ENCODE peak calls at places on chromosome 16, in ten cellular contexts. A, N, V, L, O, Q, H, X, K and I are unnamed samples.

GRCh38 chr16:31491778-31492418 is 9.0 kb downstream of the SLC5A2 start:
- DNase-seq in A (no peak), N (no peak), V (no peak), L (no peak), O (no peak), Q (no peak), H (no peak), X (no peak), K (no peak), I (no peak)

GRCh38 chr16:21301168-21301894 is 23.2 kb upstream of the CRYM start:
- DNase-seq in A (peak), N (peak), V (peak), L (no peak), O (peak), Q (peak), H (peak), X (peak), K (peak), I (peak)

GRCh38 chr16:60310836-60311445 is 1576.8 kb upstream of the GOT2 start:
- DNase-seq in A (no peak), N (no peak), V (no peak), L (no peak), O (no peak), Q (no peak), H (no peak), X (no peak), K (no peak), I (no peak)

GRCh38 chr16:67844441-67844840 is 2.3 kb upstream of the NUTF2 start:
- DNase-seq in A (no peak), N (no peak), V (no peak), L (no peak), O (no peak), Q (peak), H (no peak), X (no peak), K (no peak), I (peak)

GRCh38 chr16:28975158-28975603 is 603 bp downstream of the SPNS1 start:
- DNase-seq in A (no peak), N (no peak), V (no peak), L (no peak), O (no peak), Q (peak), H (no peak), X (no peak), K (no peak), I (peak)

GRCh38 chr16:48158296-48158695 is 2.5 kb upstream of the ABCC12 start:
- DNase-seq in A (no peak), N (no peak), V (no peak), L (peak), O (peak), Q (peak), H (no peak), X (no peak), K (peak), I (peak)

GRCh38 chr16:13909872-13910303 is 10.1 kb upstream of the ERCC4 start:
- DNase-seq in A (no peak), N (no peak), V (no peak), L (peak), O (peak), Q (peak), H (peak), X (no peak), K (no peak), I (no peak)

GRCh38 chr16:11200523-11201063 is 55.4 kb downstream of the SOCS1 start:
- DNase-seq in A (no peak), N (no peak), V (no peak), L (no peak), O (no peak), Q (no peak), H (no peak), X (no peak), K (no peak), I (no peak)

GRCh38 chr16:23155445-23156049 is 6.3 kb upstream of the USP31 start:
- DNase-seq in A (no peak), N (no peak), V (no peak), L (no peak), O (no peak), Q (no peak), H (peak), X (no peak), K (no peak), I (no peak)

GRCh38 chr16:89924298-89924924 is 1.3 kb downstream of the TUBB3 start:
- DNase-seq in A (no peak), N (peak), V (no peak), L (no peak), O (no peak), Q (peak), H (no peak), X (no peak), K (no peak), I (no peak)

GRCh38 chr16:19175492-19176262 is 7.6 kb downstream of the SYT17 start:
- DNase-seq in A (no peak), N (no peak), V (no peak), L (no peak), O (no peak), Q (no peak), H (no peak), X (no peak), K (no peak), I (no peak)

GRCh38 chr16:17951273-17951845 is 385.2 kb downstream of the NPIPA8 start:
- DNase-seq in A (no peak), N (no peak), V (no peak), L (no peak), O (no peak), Q (no peak), H (no peak), X (no peak), K (no peak), I (no peak)

DNA sequence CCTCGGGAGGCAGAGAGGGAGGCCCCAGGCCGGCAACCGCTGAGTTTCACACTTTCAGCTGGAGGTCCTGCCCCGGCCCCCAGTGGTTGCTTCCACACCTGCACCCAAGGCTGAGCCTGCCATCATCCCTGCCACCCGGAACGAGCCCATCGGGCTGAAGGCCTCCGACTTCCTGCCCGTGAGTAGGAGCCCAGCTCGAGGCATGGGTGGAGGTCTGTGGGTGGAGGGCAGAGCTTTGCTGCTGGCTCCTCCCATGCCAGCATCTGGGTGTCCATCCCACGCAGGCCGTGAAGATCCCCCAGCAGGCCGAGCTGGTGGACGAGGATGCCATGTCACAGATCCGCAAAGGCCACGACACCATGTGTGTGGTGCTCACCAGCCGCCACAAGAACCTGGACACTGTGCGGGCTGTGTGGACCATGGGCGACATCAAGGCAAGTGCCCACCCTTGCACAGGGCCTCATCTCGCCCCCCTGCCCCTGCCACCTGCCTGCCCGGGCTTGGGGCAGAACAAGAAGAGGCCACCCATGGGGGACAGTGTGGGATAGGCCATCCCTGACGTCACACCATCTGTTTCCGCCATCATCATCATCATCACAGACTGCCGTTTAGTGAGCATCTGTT is 19.6 kb downstream of the KATNB1 start:
- DNase-seq in A (peak), N (no peak), V (no peak), L (no peak), O (no peak), Q (no peak), H (no peak), X (no peak), K (no peak), I (no peak)
- TF ChIP-seq CTCF in A (no peak), N (no peak), V (no peak), L (no peak), O (peak), Q (peak), H (no peak), X (no peak), K (no peak), I (no peak)

GRCh38 chr16:70698901-70699300 is 13.0 kb upstream of the MTSS2 start:
- DNase-seq in A (no peak), N (no peak), V (no peak), L (no peak), O (no peak), Q (no peak), H (no peak), X (no peak), K (no peak), I (no peak)

GRCh38 chr16:70700101-70701020 is 14.5 kb upstream of the MTSS2 start:
- DNase-seq in A (peak), N (no peak), V (no peak), L (no peak), O (no peak), Q (peak), H (peak), X (no peak), K (no peak), I (peak)

GRCh38 chr16:70701036-70701435 is 15.2 kb upstream of the MTSS2 start:
- DNase-seq in A (no peak), N (no peak), V (no peak), L (no peak), O (no peak), Q (no peak), H (no peak), X (no peak), K (no peak), I (no peak)

GRCh38 chr16:70701596-70701995 is 15.7 kb upstream of the MTSS2 start:
- DNase-seq in A (no peak), N (no peak), V (no peak), L (no peak), O (no peak), Q (no peak), H (no peak), X (no peak), K (no peak), I (no peak)

GRCh38 chr16:70699696-70700095 is 13.8 kb upstream of the MTSS2 start:
- DNase-seq in A (no peak), N (no peak), V (no peak), L (no peak), O (no peak), Q (no peak), H (no peak), X (no peak), K (no peak), I (no peak)
- H3K27ac ChIP-seq in A (peak), N (peak), V (peak), L (no peak), O (no peak), Q (peak), H (no peak), X (no peak), K (peak), I (peak)

DNA sequence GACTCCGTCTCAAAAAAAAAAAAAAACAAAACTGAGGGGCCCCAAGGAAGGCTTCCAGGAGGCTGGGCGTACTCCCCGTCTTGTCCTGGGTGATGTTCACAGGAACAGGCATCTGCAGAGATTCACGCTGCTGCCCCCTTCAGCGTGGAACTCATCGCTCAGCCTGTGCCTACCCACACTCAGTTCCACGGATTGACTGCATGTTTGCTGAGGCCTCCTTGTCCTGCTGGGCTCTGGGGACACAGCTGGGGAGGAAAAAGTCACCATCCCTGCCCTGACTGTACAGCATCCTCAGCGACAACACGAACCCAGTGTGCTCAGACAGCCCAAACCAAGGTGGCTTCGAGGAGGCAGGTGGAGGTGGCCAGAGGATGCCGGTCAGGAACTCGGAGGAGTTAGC is 12.9 kb upstream of the OSGIN1 start:
- DNase-seq in A (no peak), N (no peak), V (no peak), L (no peak), O (no peak), Q (no peak), H (no peak), X (no peak), K (no peak), I (no peak)
- TF ChIP-seq CTCF in A (no peak), N (no peak), V (no peak), L (peak), O (no peak), Q (no peak), H (no peak), X (no peak), K (no peak), I (no peak)

DNA sequence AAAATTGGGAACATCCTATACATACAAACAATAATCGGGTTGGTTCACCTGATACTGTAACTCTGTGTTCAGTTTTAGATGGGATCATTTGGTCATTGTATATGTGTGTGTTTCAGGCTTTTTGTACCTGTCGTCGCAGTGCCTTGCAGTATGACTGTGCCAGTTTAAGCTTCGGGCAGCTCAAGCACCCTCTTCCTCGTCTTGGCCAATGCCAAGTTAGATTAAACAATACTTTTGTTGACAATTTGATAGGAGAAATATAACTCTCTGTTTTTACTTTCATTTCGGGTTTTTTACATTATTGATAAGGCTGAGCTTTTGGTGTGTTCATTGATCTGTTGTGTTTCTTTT is 37.0 kb upstream of the ARHGAP17 start:
- DNase-seq in A (no peak), N (no peak), V (no peak), L (no peak), O (no peak), Q (no peak), H (peak), X (no peak), K (no peak), I (no peak)
- H3K27ac ChIP-seq in A (peak), N (peak), V (peak), L (no peak), O (peak), Q (no peak), H (peak), X (peak), K (peak), I (no peak)

GRCh38 chr16:2046125-2046888 is 1.3 kb downstream of the NTHL1 start:
- DNase-seq in A (no peak), N (peak), V (no peak), L (no peak), O (no peak), Q (no peak), H (no peak), X (no peak), K (no peak), I (no peak)
- TF ChIP-seq CTCF in A (no peak), N (no peak), V (no peak), L (no peak), O (no peak), Q (no peak), H (no peak), X (no peak), K (no peak), I (no peak)